ENCODE peak calls at places on chromosomes 12 and 14, in eight cellular contexts. H is lower lobe of right lung; N is CD4-positive, alpha-beta T cell; Y is esophagus squamous epithelium; E is fibroblast of mammary gland; P is endothelial cell of umbilical vein; S is heart right ventricle; C is astrocyte. V is an unnamed sample.

GRCh38 chr12:115000038-115000437 is 316.1 kb upstream of the TBX3 start:
- DNase-seq in H (no peak), N (no peak), Y (no peak), E (peak; percentile 23), P (no peak), S (no peak), C (peak; percentile 69), V (no peak)

GRCh38 chr12:75852143-75852542 is 179.4 kb downstream of the PHLDA1 start:
- DNase-seq in H (no peak), N (no peak), Y (no peak), E (peak; percentile 69), P (no peak), S (no peak), C (peak; percentile 55), V (no peak)

GRCh38 chr14:93859957-93860356 is 67.2 kb upstream of the FAM181A start:
- DNase-seq in H (no peak), N (no peak), Y (no peak), E (peak; percentile 14), P (no peak), S (no peak), C (no peak), V (no peak)

GRCh38 chr14:96268426-96269358 is 12.7 kb downstream of the BDKRB1 start:
- DNase-seq in H (no peak), N (no peak), Y (no peak), E (peak; percentile 98), P (no peak), S (peak; percentile 19), C (peak; percentile 96), V (no peak)

GRCh38 chr12:27822076-27822712 is 42.2 kb upstream of the MANSC4 start:
- DNase-seq in H (no peak), N (peak; percentile 43), Y (no peak), E (peak; percentile 94), P (peak; percentile 95), S (no peak), C (peak; percentile 94), V (no peak)

GRCh38 chr14:55600784-55601561 is 21.0 kb downstream of the KTN1 start:
- DNase-seq in H (no peak), N (no peak), Y (no peak), E (peak; percentile 57), P (peak; percentile 56), S (no peak), C (peak; percentile 78), V (no peak)

GRCh38 chr14:49173765-49174373 is 412.3 kb downstream of the RPS29 start:
- DNase-seq in H (no peak), N (no peak), Y (no peak), E (peak; percentile 75), P (peak; percentile 55), S (no peak), C (peak; percentile 51), V (no peak)

GRCh38 chr12:39723831-39724230 is 104.2 kb upstream of the ABCD2 start:
- DNase-seq in H (no peak), N (no peak), Y (no peak), E (peak; percentile 54), P (no peak), S (no peak), C (peak; percentile 22), V (no peak)

GRCh38 chr14:103074699-103075341 is 9.2 kb upstream of the LBHD2 start:
- DNase-seq in H (peak; percentile 96), N (no peak), Y (no peak), E (peak; percentile 27), P (no peak), S (peak; percentile 81), C (no peak), V (no peak)

GRCh38 chr14:79254069-79254775 is 957.1 kb downstream of the DIO2 start:
- DNase-seq in H (no peak), N (no peak), Y (no peak), E (peak; percentile 24), P (no peak), S (no peak), C (peak; percentile 67), V (no peak)

GRCh38 chr14:89428556-89429196 is 11.6 kb upstream of the FOXN3 start:
- DNase-seq in H (no peak), N (no peak), Y (no peak), E (no peak), P (no peak), S (no peak), C (peak; percentile 54), V (no peak)

GRCh38 chr12:119843100-119843499 is 34.0 kb downstream of the CIT start:
- DNase-seq in H (no peak), N (no peak), Y (no peak), E (peak; percentile 62), P (no peak), S (no peak), C (peak; percentile 49), V (no peak)

GRCh38 chr12:89390802-89391673 is 38.7 kb upstream of the DUSP6 start:
- DNase-seq in H (no peak), N (no peak), Y (no peak), E (peak; percentile 82), P (peak; percentile 62), S (no peak), C (peak; percentile 85), V (no peak)

GRCh38 chr12:71780207-71780822 is 25.7 kb downstream of the RAB21 start:
- DNase-seq in H (no peak), N (peak; percentile 41), Y (no peak), E (peak; percentile 60), P (peak; percentile 71), S (no peak), C (no peak), V (no peak)

GRCh38 chr12:32049956-32050355 is 56.7 kb upstream of the BICD1 start:
- DNase-seq in H (no peak), N (no peak), Y (no peak), E (no peak), P (no peak), S (no peak), C (no peak), V (no peak)

GRCh38 chr14:90616313-90616712 is 199.9 kb downstream of the TTC7B start:
- DNase-seq in H (no peak), N (no peak), Y (no peak), E (no peak), P (peak; percentile 64), S (no peak), C (no peak), V (no peak)

GRCh38 chr12:30117483-30117882 is 333.7 kb upstream of the TMTC1 start:
- DNase-seq in H (no peak), N (no peak), Y (no peak), E (no peak), P (no peak), S (no peak), C (no peak), V (no peak)

GRCh38 chr12:29639893-29640495 is 142.5 kb upstream of the OVCH1 start:
- DNase-seq in H (no peak), N (no peak), Y (no peak), E (peak; percentile 71), P (no peak), S (no peak), C (no peak), V (no peak)

GRCh38 chr12:15801770-15802393 is 12.7 kb upstream of the EPS8 start:
- DNase-seq in H (no peak), N (no peak), Y (no peak), E (no peak), P (no peak), S (no peak), C (peak; percentile 48), V (no peak)

GRCh38 chr14:100679170-100679569 is 47.5 kb upstream of the DLK1 start:
- DNase-seq in H (no peak), N (no peak), Y (no peak), E (no peak), P (no peak), S (no peak), C (no peak), V (no peak)

GRCh38 chr14:100679707-100680438 is 46.8 kb upstream of the DLK1 start:
- DNase-seq in H (no peak), N (no peak), Y (no peak), E (peak; percentile 86), P (no peak), S (peak; percentile 54), C (peak; percentile 86), V (no peak)

GRCh38 chr14:100676089-100676685 is 50.5 kb upstream of the DLK1 start:
- DNase-seq in H (no peak), N (no peak), Y (no peak), E (no peak), P (no peak), S (no peak), C (no peak), V (no peak)

GRCh38 chr14:100677152-100677924 is 49.4 kb upstream of the DLK1 start:
- DNase-seq in H (no peak), N (no peak), Y (no peak), E (peak; percentile 25), P (no peak), S (peak; percentile 46), C (no peak), V (no peak)

DNA sequence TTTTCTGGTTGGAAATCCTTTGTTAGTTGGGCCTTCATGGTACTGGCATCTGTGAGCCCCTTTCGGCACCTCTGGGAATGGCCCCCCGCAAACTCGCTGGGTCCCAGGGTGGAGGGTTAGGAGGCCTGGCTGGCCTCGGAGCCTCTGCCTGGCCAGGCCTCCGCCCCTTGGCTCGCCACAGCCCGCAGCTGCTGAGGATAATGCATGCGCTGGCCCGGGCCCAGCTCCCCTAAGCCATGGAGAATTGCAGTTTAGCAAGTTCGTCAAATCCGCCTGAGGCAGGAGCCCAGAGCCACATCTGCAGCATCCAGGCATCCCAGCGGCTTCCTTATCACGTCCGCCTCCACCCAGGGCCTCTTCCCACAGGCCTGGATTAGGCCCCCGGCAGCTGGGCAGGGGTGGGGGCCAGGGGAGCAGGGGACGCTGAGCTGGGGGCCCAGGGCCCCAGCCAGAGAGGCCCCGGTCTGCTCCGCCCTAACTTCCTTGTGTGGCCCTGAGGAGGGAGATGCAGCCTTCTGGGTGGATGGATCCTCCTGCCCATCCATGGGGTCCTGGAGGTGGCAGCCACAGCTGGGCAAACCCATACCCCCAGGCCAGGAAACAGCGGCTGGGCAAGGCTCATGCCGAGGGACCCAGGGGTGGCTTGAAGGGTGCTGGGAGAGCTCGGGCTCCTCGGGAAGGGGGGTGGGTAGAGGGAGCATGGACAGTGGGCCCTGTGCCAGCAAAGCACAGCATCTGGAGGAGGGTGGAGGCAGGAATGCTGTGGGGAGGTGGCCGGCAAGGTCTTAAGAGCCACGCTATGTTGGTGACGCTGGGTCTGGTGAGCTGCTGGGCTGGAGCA is 48.5 kb upstream of the DLK1 start:
- DNase-seq in H (no peak), N (no peak), Y (no peak), E (peak; percentile 68), P (no peak), S (peak; percentile 78), C (peak; percentile 58), V (no peak)
- TF ChIP-seq CTCF in H (no peak), N (no peak), Y (no peak), E (no peak), P (no peak), S (no peak), C (no peak), V (no peak)

GRCh38 chr12:132218915-132219314 is 74.7 kb downstream of the NOC4L start:
- DNase-seq in H (no peak), N (peak; percentile 45), Y (no peak), E (no peak), P (peak; percentile 19), S (no peak), C (no peak), V (no peak)
- TF ChIP-seq CTCF in H (peak; percentile 27), N (peak; percentile 64), Y (no peak), E (peak; percentile 29), P (peak; percentile 32), S (peak; percentile 38), C (no peak), V (peak; percentile 15)

GRCh38 chr12:94047781-94048567 is 100.4 kb upstream of the PLXNC1 start:
- DNase-seq in H (no peak), N (no peak), Y (no peak), E (no peak), P (no peak), S (no peak), C (no peak), V (no peak)
- TF ChIP-seq CTCF in H (no peak), N (no peak), Y (no peak), E (no peak), P (no peak), S (no peak), C (no peak), V (no peak)

GRCh38 chr12:1591029-1591428 is 3.4 kb downstream of the FBXL14 start:
- DNase-seq in H (no peak), N (peak; percentile 36), Y (no peak), E (peak; percentile 73), P (peak; percentile 51), S (no peak), C (no peak), V (no peak)
- TF ChIP-seq CTCF in H (no peak), N (peak; percentile 42), Y (no peak), E (peak; percentile 35), P (no peak), S (no peak), C (no peak), V (no peak)

V was measured in natural killer cell.